ENCODE peak calls at places on chromosome 14, in nine cellular contexts. I is tibial nerve, F is body of pancreas, B is stomach, V is ovary, Y is transverse colon, H is lower leg skin, N is A549, U is suprapubic skin. A is an unnamed sample.

GRCh38 chr14:86462193-86462592 is 932.2 kb downstream of the FLRT2 start:
- DNase-seq in I (no peak), F (peak; percentile 34), B (no peak), V (no peak), Y (no peak), H (no peak), N (peak; percentile 11), U (no peak), A (no peak)

GRCh38 chr14:50794063-50794645 is 36.8 kb downstream of the NIN start:
- DNase-seq in I (no peak), F (no peak), B (no peak), V (no peak), Y (no peak), H (no peak), N (no peak), U (no peak), A (no peak)

GRCh38 chr14:89828473-89829200 is 125.9 kb downstream of the EFCAB11 start:
- DNase-seq in I (no peak), F (no peak), B (no peak), V (no peak), Y (no peak), H (no peak), N (no peak), U (no peak), A (no peak)

GRCh38 chr14:68690106-68690960 is 102.5 kb downstream of the ZFP36L1 start:
- DNase-seq in I (no peak), F (no peak), B (no peak), V (no peak), Y (no peak), H (no peak), N (no peak), U (no peak), A (no peak)

GRCh38 chr14:55715889-55716288 is 135.9 kb downstream of the KTN1 start:
- DNase-seq in I (peak; percentile 82), F (no peak), B (no peak), V (no peak), Y (no peak), H (peak; percentile 82), N (no peak), U (peak; percentile 80), A (no peak)

GRCh38 chr14:90398315-90398811 is 1.5 kb downstream of the CALM1 start:
- DNase-seq in I (peak; percentile 18), F (peak; percentile 61), B (peak; percentile 44), V (no peak), Y (peak; percentile 56), H (peak; percentile 46), N (peak; percentile 29), U (peak; percentile 83), A (peak; percentile 28)

GRCh38 chr14:54564071-54564798 is 2.7 kb upstream of the SAMD4A start:
- DNase-seq in I (no peak), F (no peak), B (no peak), V (no peak), Y (no peak), H (no peak), N (peak; percentile 64), U (no peak), A (no peak)

GRCh38 chr14:57831981-57832380 is 33.9 kb downstream of the SLC35F4 start:
- DNase-seq in I (no peak), F (no peak), B (no peak), V (no peak), Y (no peak), H (no peak), N (peak; percentile 25), U (no peak), A (no peak)

GRCh38 chr14:64720190-64720589 is 16.0 kb downstream of the PLEKHG3 start:
- DNase-seq in I (no peak), F (peak; percentile 67), B (peak; percentile 54), V (no peak), Y (peak; percentile 81), H (peak; percentile 42), N (peak; percentile 92), U (peak; percentile 55), A (no peak)

GRCh38 chr14:67674139-67674479 is 323 bp downstream of the VTI1B start:
- DNase-seq in I (peak; percentile 40), F (peak; percentile 68), B (peak; percentile 73), V (peak; percentile 72), Y (peak; percentile 78), H (peak; percentile 63), N (peak; percentile 72), U (peak; percentile 83), A (peak; percentile 43)

GRCh38 chr14:28382460-28383220 is 383.9 kb upstream of the FOXG1 start:
- DNase-seq in I (no peak), F (no peak), B (no peak), V (no peak), Y (no peak), H (no peak), N (peak; percentile 91), U (no peak), A (no peak)

GRCh38 chr14:77124345-77125274 is 17.0 kb downstream of the ZDHHC22 start:
- DNase-seq in I (peak; percentile 18), F (peak; percentile 57), B (peak; percentile 72), V (peak; percentile 71), Y (peak; percentile 67), H (no peak), N (peak; percentile 48), U (peak; percentile 64), A (peak; percentile 78)
- TF ChIP-seq POLR2A in I (no peak), F (peak; percentile 15), B (no peak), V (no peak), Y (no peak), H (no peak), N (peak; percentile 60), U (no peak), A (peak; percentile 22)

GRCh38 chr14:74085047-74085637 is 386 bp downstream of the LIN52 start:
- DNase-seq in I (no peak), F (no peak), B (no peak), V (peak; percentile 40), Y (no peak), H (peak; percentile 15), N (peak; percentile 9), U (no peak), A (no peak)
- TF ChIP-seq POLR2A in I (no peak), F (no peak), B (no peak), V (peak; percentile 25), Y (no peak), H (no peak), N (no peak), U (no peak), A (peak; percentile 57)

DNA sequence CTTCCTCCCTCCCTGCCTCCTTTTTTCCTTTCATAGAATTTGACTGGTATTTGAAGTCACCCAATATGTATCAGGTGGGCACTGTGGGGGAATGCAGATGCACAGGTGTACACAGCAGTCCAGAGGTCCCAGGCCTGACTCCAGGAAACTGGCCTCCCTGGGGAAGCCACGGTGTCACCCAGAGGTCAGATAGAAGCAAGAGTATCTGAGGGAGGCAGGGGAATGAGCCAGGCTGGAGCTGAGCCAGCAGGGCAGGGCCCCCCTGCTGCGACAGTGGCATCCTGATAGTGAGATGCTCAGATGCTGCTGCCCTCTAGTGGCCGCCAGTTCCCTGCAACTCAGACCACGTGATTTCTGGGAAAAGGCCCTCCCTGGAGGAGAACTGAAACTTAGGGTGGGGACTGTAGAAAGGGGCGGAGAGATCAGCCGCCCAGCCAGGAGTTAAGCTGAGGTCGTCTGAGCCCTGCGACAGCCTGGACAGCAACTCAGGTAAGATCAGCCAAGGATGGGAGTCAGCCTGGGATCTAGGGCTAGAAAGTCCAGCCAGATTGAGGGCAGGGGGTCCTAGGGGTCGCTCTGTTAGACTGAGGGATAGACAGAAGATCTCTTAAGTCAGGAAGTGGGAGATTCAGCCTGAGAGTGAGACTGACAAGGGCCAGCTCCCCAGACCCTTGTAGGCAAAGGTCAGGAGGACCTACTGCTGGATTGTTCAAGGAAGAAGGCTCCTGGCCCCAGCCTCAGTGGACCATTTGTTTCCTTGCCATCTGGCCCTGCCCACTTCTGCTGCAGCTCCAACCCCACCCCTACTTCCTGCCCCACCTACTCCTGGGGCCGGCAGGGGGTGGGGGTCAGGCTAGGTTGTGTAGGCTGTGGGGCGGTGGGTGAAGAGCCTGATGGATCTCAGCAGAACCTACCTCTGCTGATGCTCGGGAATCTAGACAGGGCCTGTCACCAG is at the start of gene IRF9:
- DNase-seq in I (peak; percentile 100), F (peak; percentile 98), B (peak; percentile 98), V (peak; percentile 96), Y (peak; percentile 98), H (peak; percentile 97), N (peak; percentile 95), U (peak; percentile 98), A (peak; percentile 89)
- TF ChIP-seq POLR2A in I (peak; percentile 28), F (peak; percentile 81), B (no peak), V (peak; percentile 51), Y (peak; percentile 75), H (no peak), N (no peak), U (peak; percentile 29), A (peak; percentile 99)

GRCh38 chr14:49768301-49769121 is 558 bp downstream of the KLHDC2 start:
- DNase-seq in I (peak; percentile 39), F (peak; percentile 59), B (peak; percentile 65), V (peak; percentile 66), Y (peak; percentile 81), H (peak; percentile 70), N (peak; percentile 81), U (peak; percentile 78), A (peak; percentile 30)
- TF ChIP-seq POLR2A in I (no peak), F (peak; percentile 28), B (no peak), V (no peak), Y (peak; percentile 71), H (no peak), N (peak; percentile 8), U (no peak), A (peak; percentile 53)

GRCh38 chr14:24141030-24141880 is at the start of gene EMC9:
- DNase-seq in I (peak; percentile 100), F (peak; percentile 100), B (peak; percentile 100), V (peak; percentile 100), Y (peak; percentile 100), H (peak; percentile 100), N (peak; percentile 99), U (peak; percentile 100), A (peak; percentile 96)
- TF ChIP-seq POLR2A in I (peak; percentile 78), F (peak; percentile 79), B (no peak), V (peak; percentile 80), Y (peak; percentile 89), H (no peak), N (peak; percentile 81), U (no peak), A (peak; percentile 78)

GRCh38 chr14:105475916-105476845 is 1.6 kb downstream of the CRIP2 start:
- DNase-seq in I (no peak), F (peak; percentile 64), B (peak; percentile 73), V (no peak), Y (no peak), H (no peak), N (no peak), U (peak; percentile 79), A (no peak)
- TF ChIP-seq POLR2A in I (no peak), F (peak; percentile 48), B (no peak), V (no peak), Y (no peak), H (no peak), N (no peak), U (no peak), A (no peak)